ENCODE peak calls at places on chromosomes 6 and 20, in five cellular contexts. One of them, this sample, is unnamed.

GRCh38 chr6:41689171-41690008 is 46.0 kb downstream of the TFEB start:
- DNase-seq in adrenal gland: no peak
- DNase-seq in CD8-positive, alpha-beta memory T cell: no peak
- DNase-seq in upper lobe of right lung: peak; percentile 19
- DNase-seq in H9: no peak
- DNase-seq in this sample: no peak

GRCh38 chr20:1883986-1884385 is 11.2 kb upstream of the SIRPA start:
- DNase-seq in adrenal gland: no peak
- DNase-seq in upper lobe of right lung: no peak
- DNase-seq in H9: no peak
- DNase-seq in CD8-positive, alpha-beta memory T cell: no peak
- DNase-seq in this sample: no peak

GRCh38 chr6:144797881-144798589 is 512.9 kb downstream of the UTRN start:
- DNase-seq in CD8-positive, alpha-beta memory T cell: no peak
- DNase-seq in H9: no peak
- DNase-seq in upper lobe of right lung: no peak
- DNase-seq in adrenal gland: no peak
- DNase-seq in this sample: no peak

GRCh38 chr6:125741336-125741735 is 8.1 kb upstream of the HEY2 start:
- DNase-seq in upper lobe of right lung: no peak
- DNase-seq in CD8-positive, alpha-beta memory T cell: no peak
- DNase-seq in adrenal gland: no peak
- DNase-seq in H9: no peak
- DNase-seq in this sample: no peak

GRCh38 chr6:16257999-16258708 is 19.8 kb downstream of the GMPR start:
- DNase-seq in adrenal gland: no peak
- DNase-seq in CD8-positive, alpha-beta memory T cell: no peak
- DNase-seq in upper lobe of right lung: no peak
- DNase-seq in H9: peak; percentile 74
- DNase-seq in this sample: no peak

GRCh38 chr6:135212935-135213334 is 31.8 kb downstream of the MYB start:
- DNase-seq in CD8-positive, alpha-beta memory T cell: no peak
- DNase-seq in H9: no peak
- DNase-seq in upper lobe of right lung: no peak
- DNase-seq in adrenal gland: no peak
- DNase-seq in this sample: peak; percentile 18

GRCh38 chr6:83511901-83512681 is at the start of gene PRSS35:
- DNase-seq in adrenal gland: peak; percentile 75
- DNase-seq in upper lobe of right lung: peak; percentile 80
- DNase-seq in H9: peak; percentile 91
- DNase-seq in CD8-positive, alpha-beta memory T cell: peak; percentile 9
- DNase-seq in this sample: no peak

GRCh38 chr20:62635852-62636251 is 6.5 kb upstream of the SLCO4A1 start:
- DNase-seq in CD8-positive, alpha-beta memory T cell: no peak
- DNase-seq in H9: no peak
- DNase-seq in upper lobe of right lung: no peak
- DNase-seq in adrenal gland: no peak
- DNase-seq in this sample: no peak

GRCh38 chr20:41664584-41664983 is 46.4 kb upstream of the CHD6 start:
- DNase-seq in adrenal gland: no peak
- DNase-seq in upper lobe of right lung: no peak
- DNase-seq in CD8-positive, alpha-beta memory T cell: no peak
- DNase-seq in H9: no peak
- DNase-seq in this sample: no peak

GRCh38 chr6:73566954-73567591 is 46.2 kb upstream of the EEF1A1 start:
- DNase-seq in upper lobe of right lung: peak; percentile 74
- DNase-seq in H9: no peak
- DNase-seq in adrenal gland: peak; percentile 80
- DNase-seq in CD8-positive, alpha-beta memory T cell: no peak
- DNase-seq in this sample: no peak

GRCh38 chr6:81105998-81106397 is 646.5 kb downstream of the TENT5A start:
- DNase-seq in CD8-positive, alpha-beta memory T cell: no peak
- DNase-seq in upper lobe of right lung: no peak
- DNase-seq in H9: no peak
- DNase-seq in adrenal gland: no peak
- DNase-seq in this sample: no peak

GRCh38 chr6:127402890-127403617 is 56.1 kb downstream of the KIAA0408 start:
- DNase-seq in upper lobe of right lung: no peak
- DNase-seq in adrenal gland: no peak
- DNase-seq in CD8-positive, alpha-beta memory T cell: no peak
- DNase-seq in H9: no peak
- DNase-seq in this sample: no peak

GRCh38 chr6:37648465-37649330 is 49.0 kb downstream of the MDGA1 start:
- DNase-seq in adrenal gland: no peak
- DNase-seq in upper lobe of right lung: peak; percentile 70
- DNase-seq in H9: peak; percentile 99
- DNase-seq in CD8-positive, alpha-beta memory T cell: peak; percentile 17
- DNase-seq in this sample: no peak

GRCh38 chr6:139017227-139017626 is 11.3 kb upstream of the ABRACL start:
- DNase-seq in H9: no peak
- DNase-seq in adrenal gland: no peak
- DNase-seq in upper lobe of right lung: no peak
- DNase-seq in CD8-positive, alpha-beta memory T cell: no peak
- DNase-seq in this sample: no peak

GRCh38 chr6:27890351-27891299 is 21.6 kb downstream of the OR2B2 start:
- DNase-seq in H9: peak; percentile 86
- DNase-seq in adrenal gland: peak; percentile 74
- DNase-seq in upper lobe of right lung: peak; percentile 74
- DNase-seq in CD8-positive, alpha-beta memory T cell: peak; percentile 88
- DNase-seq in this sample: peak; percentile 78

GRCh38 chr6:170080828-170081368 is 210.0 kb downstream of the DLL1 start:
- DNase-seq in H9: peak; percentile 21
- DNase-seq in upper lobe of right lung: no peak
- DNase-seq in adrenal gland: peak; percentile 41
- DNase-seq in CD8-positive, alpha-beta memory T cell: no peak
- DNase-seq in this sample: no peak

GRCh38 chr6:55826941-55827340 is 48.4 kb downstream of the BMP5 start:
- DNase-seq in CD8-positive, alpha-beta memory T cell: no peak
- DNase-seq in H9: no peak
- DNase-seq in upper lobe of right lung: no peak
- DNase-seq in adrenal gland: no peak
- DNase-seq in this sample: no peak

GRCh38 chr20:58524814-58525213 is 9.6 kb upstream of the APCDD1L start:
- DNase-seq in upper lobe of right lung: no peak
- DNase-seq in H9: peak; percentile 8
- DNase-seq in CD8-positive, alpha-beta memory T cell: no peak
- DNase-seq in adrenal gland: peak; percentile 7
- DNase-seq in this sample: no peak

GRCh38 chr6:147078602-147079001 is 125.6 kb upstream of the STXBP5 start:
- DNase-seq in adrenal gland: no peak
- DNase-seq in H9: no peak
- DNase-seq in CD8-positive, alpha-beta memory T cell: no peak
- DNase-seq in upper lobe of right lung: no peak
- DNase-seq in this sample: no peak

GRCh38 chr20:46657618-46658017 is 6.4 kb upstream of the SLC13A3 start:
- DNase-seq in upper lobe of right lung: no peak
- DNase-seq in adrenal gland: peak; percentile 30
- DNase-seq in CD8-positive, alpha-beta memory T cell: no peak
- DNase-seq in H9: no peak
- DNase-seq in this sample: no peak

GRCh38 chr6:139981810-139982550 is 607.5 kb upstream of the CITED2 start:
- DNase-seq in CD8-positive, alpha-beta memory T cell: no peak
- DNase-seq in H9: peak; percentile 30
- DNase-seq in adrenal gland: no peak
- DNase-seq in upper lobe of right lung: no peak
- DNase-seq in this sample: peak; percentile 4

GRCh38 chr6:63556369-63556768 is 15.9 kb upstream of the LOC128125822 start:
- DNase-seq in adrenal gland: no peak
- DNase-seq in CD8-positive, alpha-beta memory T cell: no peak
- DNase-seq in H9: no peak
- DNase-seq in upper lobe of right lung: no peak
- DNase-seq in this sample: no peak

GRCh38 chr6:63558270-63558669 is 14.0 kb upstream of the LOC128125822 start:
- DNase-seq in upper lobe of right lung: no peak
- DNase-seq in adrenal gland: no peak
- DNase-seq in CD8-positive, alpha-beta memory T cell: no peak
- DNase-seq in H9: no peak
- DNase-seq in this sample: no peak

GRCh38 chr6:63549076-63549475 is 23.2 kb upstream of the LOC128125822 start:
- DNase-seq in upper lobe of right lung: no peak
- DNase-seq in H9: no peak
- DNase-seq in CD8-positive, alpha-beta memory T cell: no peak
- DNase-seq in adrenal gland: no peak
- DNase-seq in this sample: no peak

GRCh38 chr6:63553208-63553607 is 19.1 kb upstream of the LOC128125822 start:
- DNase-seq in H9: no peak
- DNase-seq in CD8-positive, alpha-beta memory T cell: no peak
- DNase-seq in upper lobe of right lung: no peak
- DNase-seq in adrenal gland: no peak
- DNase-seq in this sample: no peak

GRCh38 chr6:63554782-63555181 is 17.5 kb upstream of the LOC128125822 start:
- DNase-seq in upper lobe of right lung: no peak
- DNase-seq in H9: no peak
- DNase-seq in adrenal gland: no peak
- DNase-seq in CD8-positive, alpha-beta memory T cell: no peak
- DNase-seq in this sample: no peak
- H3K4me1 ChIP-seq in upper lobe of right lung: no peaks in the 10 kb centered on the region
- H3K4me1 ChIP-seq in H9: no peaks in the 10 kb centered on the region
- H3K4me1 ChIP-seq in adrenal gland: no peaks in the 10 kb centered on the region
- H3K4me1 ChIP-seq in CD8-positive, alpha-beta memory T cell: no peaks in the 10 kb centered on the region
- H3K4me1 ChIP-seq in this sample: no peaks in the 10 kb centered on the region

GRCh38 chr6:80005406-80005805 is 957 bp downstream of the TTK start:
- DNase-seq in H9: no peak
- DNase-seq in CD8-positive, alpha-beta memory T cell: no peak
- DNase-seq in upper lobe of right lung: no peak
- DNase-seq in adrenal gland: no peak
- DNase-seq in this sample: no peak
- H3K27ac ChIP-seq in H9: no peak overlapping the region
- H3K27ac ChIP-seq in CD8-positive, alpha-beta memory T cell: peak overlapping the region; percentile 85
- H3K27ac ChIP-seq in upper lobe of right lung: no peak overlapping the region
- H3K27ac ChIP-seq in adrenal gland: no peak overlapping the region
- H3K27ac ChIP-seq in this sample: no peak overlapping the region

GRCh38 chr6:33273924-33274902 is 2.3 kb downstream of the RPS18 start:
- DNase-seq in upper lobe of right lung: no peak
- DNase-seq in CD8-positive, alpha-beta memory T cell: no peak
- DNase-seq in H9: no peak
- DNase-seq in adrenal gland: no peak
- DNase-seq in this sample: no peak
- H3K4me1 ChIP-seq in upper lobe of right lung: peaks cover 62% of the 10 kb centered on the region
- H3K4me1 ChIP-seq in CD8-positive, alpha-beta memory T cell: peaks cover 68% of the 10 kb centered on the region
- H3K4me1 ChIP-seq in H9: no peaks in the 10 kb centered on the region
- H3K4me1 ChIP-seq in adrenal gland: peaks cover 65% of the 10 kb centered on the region
- H3K4me1 ChIP-seq in this sample: peaks cover 52% of the 10 kb centered on the region

GRCh38 chr20:44430270-44431065 is 45.2 kb upstream of the TTPAL start:
- DNase-seq in adrenal gland: no peak
- DNase-seq in H9: no peak
- DNase-seq in upper lobe of right lung: no peak
- DNase-seq in CD8-positive, alpha-beta memory T cell: no peak
- DNase-seq in this sample: no peak
- H3K27ac ChIP-seq in adrenal gland: no peak overlapping the region
- H3K27ac ChIP-seq in H9: no peak overlapping the region
- H3K27ac ChIP-seq in upper lobe of right lung: no peak overlapping the region
- H3K27ac ChIP-seq in CD8-positive, alpha-beta memory T cell: no peak overlapping the region
- H3K27ac ChIP-seq in this sample: no peak overlapping the region

GRCh38 chr6:56866917-56867522 is 87.9 kb upstream of the BEND6 start:
- DNase-seq in CD8-positive, alpha-beta memory T cell: no peak
- DNase-seq in H9: no peak
- DNase-seq in upper lobe of right lung: no peak
- DNase-seq in adrenal gland: no peak
- DNase-seq in this sample: no peak
- H3K4me1 ChIP-seq in CD8-positive, alpha-beta memory T cell: no peaks in the 10 kb centered on the region
- H3K4me1 ChIP-seq in H9: peaks cover 3% of the 10 kb centered on the region
- H3K4me1 ChIP-seq in upper lobe of right lung: peaks cover 6% of the 10 kb centered on the region
- H3K4me1 ChIP-seq in adrenal gland: peaks cover 13% of the 10 kb centered on the region
- H3K4me1 ChIP-seq in this sample: no peaks in the 10 kb centered on the region